ENCODE peak calls at places on chromosomes 3 and 15, in eight cellular contexts. K is hippocampal formation; I is left cardiac atrium; R is ACHN; U is esophagus squamous epithelium; T is HEK293T; Z is activated B cell treated with CpG ODN at 0.5 μM for 24 hours; X is CD8-positive, alpha-beta memory T cell. D is an unnamed sample.
A peak's percentile ranks its signal among the peaks of the same experiment; 100 is the strongest.

GRCh38 chr3:18076301-18076700 is 333.9 kb upstream of the TBC1D5 start:
- DNase-seq in T (no peak), R (no peak), Z (no peak), U (no peak), K (no peak), I (no peak), X (no peak), D (no peak)

GRCh38 chr15:35305906-35306305 is 220.8 kb upstream of the NANOGP8 start:
- DNase-seq in R (peak; percentile 36), T (no peak), K (no peak), I (no peak), X (no peak), U (no peak), Z (no peak), D (no peak)

GRCh38 chr15:31269961-31270575 is 56.6 kb upstream of the KLF13 start:
- DNase-seq in T (no peak), U (no peak), R (no peak), I (no peak), X (no peak), Z (no peak), K (no peak), D (no peak)

GRCh38 chr3:123780656-123781055 is 103.5 kb downstream of the MYLK start:
- DNase-seq in R (no peak), Z (no peak), X (no peak), K (no peak), I (no peak), T (no peak), U (no peak), D (no peak)

GRCh38 chr15:62428851-62429250 is 263.8 kb upstream of the C2CD4B start:
- DNase-seq in U (no peak), T (no peak), K (no peak), R (no peak), I (no peak), X (no peak), Z (no peak), D (no peak)

GRCh38 chr15:88900309-88900981 is 5.1 kb upstream of the HAPLN3 start:
- DNase-seq in U (no peak), T (no peak), I (no peak), Z (no peak), X (no peak), R (peak; percentile 35), K (no peak), D (no peak)

GRCh38 chr3:103169289-103169688 is 734.5 kb downstream of the ZPLD1 start:
- DNase-seq in T (no peak), X (no peak), R (no peak), I (no peak), U (no peak), Z (no peak), K (no peak), D (no peak)

GRCh38 chr3:73292241-73292640 is 230.8 kb downstream of the EBLN2 start:
- DNase-seq in R (no peak), T (no peak), I (no peak), K (no peak), U (no peak), X (no peak), Z (no peak), D (no peak)

GRCh38 chr3:137012097-137012501 is 54.3 kb downstream of the IL20RB start:
- DNase-seq in Z (no peak), K (no peak), R (no peak), T (no peak), U (no peak), I (no peak), X (no peak), D (no peak)

GRCh38 chr15:58788056-58788710 is 17.1 kb downstream of the MINDY2 start:
- DNase-seq in T (no peak), K (no peak), I (no peak), U (no peak), X (no peak), Z (no peak), R (no peak), D (no peak)

GRCh38 chr15:48090666-48091065 is 30.1 kb upstream of the SLC24A5 start:
- DNase-seq in T (no peak), X (no peak), U (no peak), K (no peak), Z (no peak), I (no peak), R (no peak), D (no peak)

GRCh38 chr3:52218953-52219650 is 6.3 kb downstream of the TLR9 start:
- DNase-seq in R (no peak), U (no peak), X (no peak), K (no peak), I (no peak), Z (no peak), T (no peak), D (no peak)

GRCh38 chr3:52792413-52792812 is 2.2 kb upstream of the ITIH3 start:
- DNase-seq in U (no peak), R (no peak), T (no peak), X (no peak), Z (no peak), I (no peak), K (no peak), D (no peak)

GRCh38 chr3:46926447-46926846 is 48.9 kb downstream of the PTH1R start:
- DNase-seq in U (no peak), Z (no peak), K (no peak), R (no peak), X (no peak), T (no peak), I (no peak), D (no peak)

GRCh38 chr3:195181107-195181498 is 89.9 kb downstream of the XXYLT1 start:
- DNase-seq in I (no peak), Z (no peak), U (no peak), R (no peak), K (no peak), T (no peak), X (no peak), D (no peak)

GRCh38 chr3:186824430-186825139 is 17.9 kb upstream of the ADIPOQ start:
- DNase-seq in R (no peak), K (no peak), I (peak; percentile 24), U (no peak), Z (no peak), X (no peak), T (no peak), D (no peak)

GRCh38 chr3:49165771-49166751 is at the start of gene CCDC71:
- DNase-seq in R (peak; percentile 67), T (peak; percentile 91), X (peak; percentile 72), U (no peak), K (peak; percentile 51), I (peak; percentile 87), Z (peak; percentile 74), D (peak; percentile 67)

GRCh38 chr15:31752363-31752762 is 278.0 kb upstream of the CHRNA7 start:
- DNase-seq in K (no peak), T (no peak), Z (no peak), U (no peak), R (no peak), X (no peak), I (no peak), D (no peak)

GRCh38 chr3:131549340-131549739 is 46.6 kb upstream of the MRPL3 start:
- DNase-seq in R (peak; percentile 10), Z (no peak), U (no peak), I (no peak), X (no peak), T (peak; percentile 8), K (no peak), D (no peak)

GRCh38 chr3:164533275-164533674 is 545.0 kb downstream of the SI start:
- DNase-seq in R (no peak), U (no peak), I (no peak), Z (no peak), T (no peak), K (no peak), X (no peak), D (no peak)

GRCh38 chr3:178671261-178672191 is 135.3 kb downstream of the KCNMB2 start:
- DNase-seq in Z (no peak), T (no peak), X (no peak), U (no peak), K (no peak), R (no peak), I (no peak), D (no peak)

GRCh38 chr3:23590874-23591273 is 214.9 kb upstream of the UBE2E1 start:
- DNase-seq in R (no peak), K (no peak), Z (no peak), I (no peak), T (no peak), U (no peak), X (no peak), D (no peak)

GRCh38 chr15:31324739-31325431 is 1.8 kb upstream of the KLF13 start:
- DNase-seq in T (no peak), R (no peak), I (no peak), X (no peak), K (no peak), U (no peak), Z (no peak), D (no peak)

GRCh38 chr3:11651900-11652299 is 8.2 kb upstream of the VGLL4 start:
- DNase-seq in K (no peak), U (no peak), X (peak; percentile 26), T (no peak), R (peak; percentile 43), I (no peak), Z (no peak), D (peak; percentile 34)

GRCh38 chr15:66955871-66956585 is 109.4 kb upstream of the SMAD3 start:
- DNase-seq in Z (no peak), I (no peak), T (no peak), X (no peak), K (no peak), R (peak; percentile 40), U (no peak), D (no peak)

GRCh38 chr3:47910777-47911440 is 105.3 kb downstream of the MAP4 start:
- DNase-seq in I (no peak), K (no peak), U (no peak), Z (no peak), T (no peak), R (peak; percentile 82), X (no peak), D (peak; percentile 61)